ENCODE peak calls at places on chromosomes 12 and 14, in four cellular contexts. X is GM12891, B is HL-60, G is GM12878. R is an unnamed sample.

GRCh38 chr12:52944683-52945388 is 4.1 kb upstream of the KRT18 start:
- DNase-seq in X (no peak), B (no peak), G (no peak), R (no peak)

GRCh38 chr14:35877276-35877675 is 51.1 kb downstream of the BRMS1L start:
- DNase-seq in X (no peak), B (no peak), G (no peak), R (no peak)

GRCh38 chr12:85468356-85469157 is 188.5 kb downstream of the ALX1 start:
- DNase-seq in X (no peak), B (no peak), G (peak), R (peak)

GRCh38 chr12:88172844-88173407 is 30.8 kb downstream of the TMTC3 start:
- DNase-seq in X (no peak), B (no peak), G (no peak), R (no peak)

GRCh38 chr14:71799831-71800230 is 132.4 kb upstream of the RGS6 start:
- DNase-seq in X (no peak), B (no peak), G (no peak), R (no peak)

GRCh38 chr14:51564986-51565604 is 86.6 kb upstream of the FRMD6 start:
- DNase-seq in X (no peak), B (no peak), G (no peak), R (no peak)

GRCh38 chr14:73269729-73270651 is 32.7 kb downstream of the PAPLN start:
- DNase-seq in X (no peak), B (no peak), G (no peak), R (no peak)

GRCh38 chr12:27999521-27999920 is 27.0 kb upstream of the PTHLH start:
- DNase-seq in X (no peak), B (peak), G (no peak), R (no peak)

GRCh38 chr14:58104808-58105207 is 47.2 kb downstream of the ARMH4 start:
- DNase-seq in X (no peak), B (no peak), G (no peak), R (no peak)

GRCh38 chr12:119266963-119267362 is 67.6 kb upstream of the CCDC60 start:
- DNase-seq in X (no peak), B (no peak), G (no peak), R (no peak)

GRCh38 chr12:66708704-66709443 is 30.0 kb upstream of the GRIP1 start:
- DNase-seq in X (no peak), B (no peak), G (no peak), R (no peak)

GRCh38 chr12:29750928-29751220 is 32.9 kb downstream of the TMTC1 start:
- DNase-seq in X (no peak), B (no peak), G (no peak), R (no peak)

GRCh38 chr14:89429206-89430091 is 12.4 kb upstream of the FOXN3 start:
- DNase-seq in X (no peak), B (no peak), G (no peak), R (no peak)

GRCh38 chr12:33277386-33277785 is 162.2 kb downstream of the SYT10 start:
- DNase-seq in X (no peak), B (no peak), G (no peak), R (no peak)

GRCh38 chr14:64628940-64629403 is 75.3 kb upstream of the PLEKHG3 start:
- DNase-seq in X (no peak), B (no peak), G (no peak), R (no peak)

GRCh38 chr12:115023279-115023678 is 339.3 kb upstream of the TBX3 start:
- DNase-seq in X (no peak), B (no peak), G (no peak), R (no peak)

GRCh38 chr12:64687816-64688599 is 71.2 kb downstream of the GNS start:
- DNase-seq in X (no peak), B (no peak), G (no peak), R (no peak)

GRCh38 chr14:100038065-100038464 is 27.2 kb upstream of the EVL start:
- DNase-seq in X (no peak), B (no peak), G (no peak), R (no peak)

GRCh38 chr14:76828339-76829015 is 2.3 kb downstream of the LRRC74A start:
- DNase-seq in X (no peak), B (no peak), G (no peak), R (no peak)

GRCh38 chr12:19833775-19834501 is 394.6 kb downstream of the AEBP2 start:
- DNase-seq in X (no peak), B (no peak), G (no peak), R (no peak)

GRCh38 chr12:42741771-42742510 is 152.4 kb upstream of the PRICKLE1 start:
- DNase-seq in X (no peak), B (no peak), G (no peak), R (no peak)

GRCh38 chr14:99511421-99512109 is 30.4 kb downstream of the CCNK start:
- DNase-seq in X (no peak), B (no peak), G (no peak), R (no peak)

GRCh38 chr12:50220357-50221061 is 53.3 kb upstream of the CERS5 start:
- DNase-seq in X (no peak), B (no peak), G (peak), R (peak)

GRCh38 chr14:68678471-68678870 is 114.4 kb downstream of the ZFP36L1 start:
- DNase-seq in X (no peak), B (no peak), G (no peak), R (no peak)

GRCh38 chr14:24665440-24665991 is 31.5 kb upstream of the GZMB start:
- DNase-seq in X (no peak), B (no peak), G (peak), R (no peak)

GRCh38 chr12:117679776-117680175 is 289.0 kb downstream of the KSR2 start:
- DNase-seq in X (no peak), B (no peak), G (no peak), R (no peak)

GRCh38 chr12:40002178-40003169 is 103.4 kb downstream of the SLC2A13 start:
- DNase-seq in X (no peak), B (no peak), G (no peak), R (no peak)

GRCh38 chr12:25135531-25136154 is 59.3 kb downstream of the DNAI7 start:
- DNase-seq in X (no peak), B (no peak), G (no peak), R (no peak)

GRCh38 chr14:93068721-93069120 is 47.0 kb downstream of the ITPK1 start:
- DNase-seq in X (no peak), B (no peak), G (no peak), R (no peak)

GRCh38 chr14:103057372-103058208 is at the start of gene CDC42BPB:
- DNase-seq in X (peak), B (no peak), G (no peak), R (peak)

GRCh38 chr12:104602901-104603300 is 146.2 kb downstream of the CHST11 start:
- DNase-seq in X (no peak), B (no peak), G (no peak), R (no peak)

GRCh38 chr12:79685068-79685467 is 5.7 kb downstream of the PAWR start:
- DNase-seq in X (no peak), B (no peak), G (no peak), R (no peak)
- TF ChIP-seq SPI1 in X (no peak), B (no peak), G (no peak), R (no peak)

GRCh38 chr12:2057793-2058408 is 5.1 kb downstream of the CACNA1C start:
- DNase-seq in X (no peak), B (no peak), G (no peak), R (no peak)

GRCh38 chr12:2053675-2054070 is 886 bp downstream of the CACNA1C start:
- DNase-seq in X (no peak), B (no peak), G (no peak), R (no peak)

GRCh38 chr12:2054091-2055018 is 1.6 kb downstream of the CACNA1C start:
- DNase-seq in X (no peak), B (no peak), G (no peak), R (no peak)

GRCh38 chr12:2058837-2059236 is 6.0 kb downstream of the CACNA1C start:
- DNase-seq in X (no peak), B (no peak), G (no peak), R (no peak)

GRCh38 chr12:2057041-2057792 is 4.4 kb downstream of the CACNA1C start:
- DNase-seq in X (no peak), B (no peak), G (no peak), R (peak)
- TF ChIP-seq SPI1 in X (no peak), B (no peak), G (no peak), R (no peak)

GRCh38 chr14:95185452-95186392 is 28.4 kb upstream of the DICER1 start:
- DNase-seq in X (no peak), B (peak), G (no peak), R (peak)
- TF ChIP-seq SPI1 in X (peak), B (peak), G (no peak), R (no peak)

GRCh38 chr12:108701779-108702435 is 29.4 kb downstream of the CORO1C start:
- DNase-seq in X (no peak), B (no peak), G (no peak), R (no peak)
- TF ChIP-seq SPI1 in X (peak), B (no peak), G (peak), R (peak)

GRCh38 chr14:101834387-101835165 is 73.1 kb downstream of the PPP2R5C start:
- DNase-seq in X (no peak), B (no peak), G (no peak), R (no peak)

GRCh38 chr14:101835566-101835965 is 74.1 kb downstream of the PPP2R5C start:
- DNase-seq in X (no peak), B (no peak), G (no peak), R (no peak)

GRCh38 chr14:101836131-101836530 is 74.6 kb downstream of the PPP2R5C start:
- DNase-seq in X (no peak), B (no peak), G (no peak), R (no peak)

GRCh38 chr14:101833045-101833444 is 71.5 kb downstream of the PPP2R5C start:
- DNase-seq in X (no peak), B (no peak), G (no peak), R (no peak)

DNA sequence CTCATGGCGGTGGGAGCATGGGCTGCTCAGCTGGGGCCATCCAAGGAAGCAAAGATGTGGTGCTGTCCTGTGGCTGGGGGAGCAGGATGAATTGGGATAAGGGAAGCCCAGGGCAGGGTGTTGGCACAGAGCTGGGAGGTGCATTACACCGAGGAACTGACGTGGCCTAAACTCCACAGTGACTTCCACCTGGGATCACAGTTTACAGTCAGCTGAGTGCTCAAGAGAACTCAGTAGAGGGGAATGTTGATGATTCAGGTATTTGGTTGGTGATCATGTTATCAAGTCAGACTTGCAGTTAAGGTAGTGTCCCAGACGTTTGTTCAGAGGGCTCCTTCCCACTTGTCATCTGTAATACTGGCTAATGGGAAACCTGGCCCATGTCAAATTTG is 73.7 kb downstream of the PPP2R5C start:
- DNase-seq in X (no peak), B (no peak), G (no peak), R (no peak)
- TF ChIP-seq SPI1 in X (no peak), B (no peak), G (no peak), R (no peak)

GRCh38 chr14:50396636-50397460 is at the start of gene CDKL1:
- DNase-seq in X (peak), B (peak), G (no peak), R (peak)

GRCh38 chr14:50400461-50400860 is 3.8 kb upstream of the CDKL1 start:
- DNase-seq in X (no peak), B (no peak), G (no peak), R (no peak)

GRCh38 chr14:50395448-50395847 is 1.2 kb downstream of the CDKL1 start:
- DNase-seq in X (no peak), B (no peak), G (no peak), R (no peak)

GRCh38 chr14:50399251-50400032 is 2.8 kb upstream of the CDKL1 start:
- DNase-seq in X (no peak), B (peak), G (no peak), R (no peak)

GRCh38 chr14:50397461-50398196 is 948 bp upstream of the CDKL1 start:
- DNase-seq in X (no peak), B (peak), G (no peak), R (peak)
- TF ChIP-seq SPI1 in X (no peak), B (no peak), G (no peak), R (no peak)

GRCh38 chr14:75577724-75578098 is 709 bp upstream of the FLVCR2 start:
- DNase-seq in X (peak), B (peak), G (peak), R (peak)
- TF ChIP-seq SPI1 in X (no peak), B (no peak), G (no peak), R (no peak)

R was measured in K562.